ENCODE peak calls at places on chromosome 4, in eight cellular contexts. X is T-helper 2 cell; Z is skeletal muscle cell; W is posterior cingulate gyrus; H is C1 segment of cervical spinal cord; K is WERI-Rb-1; I is naive thymus-derived CD4-positive, alpha-beta T cell; L is activated CD8-positive, alpha-beta memory T cell treated with anti-CD3 and anti-CD28 coated beads for 48 hours. Q is an unnamed sample.

GRCh38 chr4:129929984-129930383 is 834.0 kb downstream of the C4orf33 start:
- DNase-seq in X (no peak), Z (no peak), W (no peak), H (no peak), K (no peak), I (no peak), L (no peak), Q (no peak)

GRCh38 chr4:170827562-170828260 is 738.0 kb upstream of the AADAT start:
- DNase-seq in X (no peak), Z (no peak), W (no peak), H (no peak), K (no peak), I (no peak), L (no peak), Q (no peak)

GRCh38 chr4:27397886-27398285 is 537.2 kb downstream of the STIM2 start:
- DNase-seq in X (no peak), Z (peak), W (no peak), H (no peak), K (no peak), I (no peak), L (no peak), Q (no peak)

GRCh38 chr4:150080335-150080734 is 2.1 kb downstream of the DCLK2 start:
- DNase-seq in X (no peak), Z (no peak), W (no peak), H (no peak), K (no peak), I (no peak), L (no peak), Q (no peak)

GRCh38 chr4:61772116-61772515 is 572.0 kb downstream of the ADGRL3 start:
- DNase-seq in X (no peak), Z (no peak), W (no peak), H (no peak), K (no peak), I (no peak), L (no peak), Q (no peak)

GRCh38 chr4:138053601-138054322 is 188.4 kb downstream of the SLC7A11 start:
- DNase-seq in X (no peak), Z (peak), W (no peak), H (no peak), K (no peak), I (no peak), L (no peak), Q (no peak)

GRCh38 chr4:72974694-72975487 is 94.6 kb downstream of the COX18 start:
- DNase-seq in X (no peak), Z (no peak), W (no peak), H (no peak), K (no peak), I (no peak), L (no peak), Q (peak)

GRCh38 chr4:97900187-97900586 is 243.1 kb downstream of the STPG2 start:
- DNase-seq in X (no peak), Z (no peak), W (no peak), H (no peak), K (no peak), I (no peak), L (no peak), Q (no peak)

GRCh38 chr4:6834867-6835266 is 52.3 kb downstream of the KIAA0232 start:
- DNase-seq in X (no peak), Z (no peak), W (no peak), H (no peak), K (no peak), I (no peak), L (no peak), Q (no peak)

GRCh38 chr4:26952891-26953290 is 92.2 kb downstream of the STIM2 start:
- DNase-seq in X (no peak), Z (no peak), W (no peak), H (no peak), K (no peak), I (no peak), L (no peak), Q (no peak)

GRCh38 chr4:187172340-187172761 is 448.7 kb upstream of the FAT1 start:
- DNase-seq in X (no peak), Z (no peak), W (no peak), H (no peak), K (no peak), I (no peak), L (no peak), Q (no peak)

GRCh38 chr4:133287396-133287795 is 138.3 kb downstream of the PCDH10 start:
- DNase-seq in X (no peak), Z (no peak), W (no peak), H (no peak), K (no peak), I (no peak), L (no peak), Q (no peak)

GRCh38 chr4:84324850-84325249 is 174.2 kb downstream of the NKX6-1 start:
- DNase-seq in X (no peak), Z (no peak), W (peak), H (peak), K (peak), I (no peak), L (no peak), Q (no peak)

GRCh38 chr4:993111-994029 is at the start of gene SLC26A1:
- DNase-seq in X (no peak), Z (no peak), W (no peak), H (no peak), K (peak), I (no peak), L (no peak), Q (no peak)

GRCh38 chr4:67933755-67934154 is 29.5 kb downstream of the TMPRSS11A start:
- DNase-seq in X (no peak), Z (no peak), W (no peak), H (no peak), K (no peak), I (no peak), L (no peak), Q (no peak)

GRCh38 chr4:39134674-39135073 is 47.7 kb upstream of the WDR19 start:
- DNase-seq in X (no peak), Z (no peak), W (no peak), H (no peak), K (no peak), I (no peak), L (no peak), Q (no peak)

GRCh38 chr4:141540643-141541042 is 95.7 kb upstream of the IL15 start:
- DNase-seq in X (no peak), Z (no peak), W (no peak), H (no peak), K (no peak), I (no peak), L (no peak), Q (no peak)